ENCODE peak calls at places on chromosome X, in five cellular contexts. One of them, this sample, is unnamed. For H3K4me1, the result is how much of the 10 kb centered on the place peaks cover.

GRCh38 chrX:22652596-22652995 is 347.2 kb upstream of the DDX53 start:
- DNase-seq in MM.1S: no peak
- DNase-seq in GM23248: peak
- DNase-seq in hepatocyte: peak
- DNase-seq in HCT116: no peak
- DNase-seq in this sample: peak

GRCh38 chrX:31268359-31268758 is 196.5 kb upstream of the FTHL17 start:
- DNase-seq in HCT116: no peak
- DNase-seq in GM23248: no peak
- DNase-seq in hepatocyte: no peak
- DNase-seq in MM.1S: no peak
- DNase-seq in this sample: no peak

GRCh38 chrX:71154196-71154595 is 9.6 kb downstream of the NLGN3 start:
- DNase-seq in hepatocyte: no peak
- DNase-seq in GM23248: no peak
- DNase-seq in HCT116: no peak
- DNase-seq in MM.1S: no peak
- DNase-seq in this sample: no peak

GRCh38 chrX:73215263-73215662 is 612 bp upstream of the NAP1L2 start:
- DNase-seq in MM.1S: no peak
- DNase-seq in HCT116: no peak
- DNase-seq in GM23248: no peak
- DNase-seq in hepatocyte: no peak
- DNase-seq in this sample: no peak

GRCh38 chrX:134512566-134512965 is 52.6 kb downstream of the HPRT1 start:
- DNase-seq in MM.1S: no peak
- DNase-seq in hepatocyte: peak
- DNase-seq in HCT116: peak
- DNase-seq in GM23248: peak
- DNase-seq in this sample: peak

GRCh38 chrX:80765226-80765625 is 44.5 kb downstream of the BRWD3 start:
- DNase-seq in MM.1S: no peak
- DNase-seq in hepatocyte: no peak
- DNase-seq in HCT116: no peak
- DNase-seq in GM23248: peak
- DNase-seq in this sample: peak

GRCh38 chrX:38311743-38312142 is 15.6 kb downstream of the RPGR start:
- DNase-seq in hepatocyte: no peak
- DNase-seq in HCT116: no peak
- DNase-seq in MM.1S: no peak
- DNase-seq in GM23248: no peak
- DNase-seq in this sample: no peak

GRCh38 chrX:143934542-143934941 is 50.7 kb downstream of the UBE2NL start:
- DNase-seq in GM23248: no peak
- DNase-seq in hepatocyte: no peak
- DNase-seq in HCT116: no peak
- DNase-seq in MM.1S: no peak
- DNase-seq in this sample: no peak

GRCh38 chrX:108070891-108071290 is 20.5 kb downstream of the PSMD10 start:
- DNase-seq in HCT116: no peak
- DNase-seq in GM23248: peak
- DNase-seq in hepatocyte: no peak
- DNase-seq in MM.1S: no peak
- DNase-seq in this sample: peak

GRCh38 chrX:331145-331771 is 12.7 kb upstream of the GTPBP6 start:
- DNase-seq in MM.1S: no peak
- DNase-seq in HCT116: no peak
- DNase-seq in GM23248: peak
- DNase-seq in hepatocyte: peak
- DNase-seq in this sample: peak

GRCh38 chrX:65813245-65813644 is 145.8 kb downstream of the MSN start:
- DNase-seq in GM23248: no peak
- DNase-seq in hepatocyte: no peak
- DNase-seq in MM.1S: no peak
- DNase-seq in HCT116: no peak
- DNase-seq in this sample: no peak

GRCh38 chrX:41200785-41201184 is 115.5 kb downstream of the USP9X start:
- DNase-seq in HCT116: no peak
- DNase-seq in MM.1S: no peak
- DNase-seq in GM23248: no peak
- DNase-seq in hepatocyte: no peak
- DNase-seq in this sample: no peak

GRCh38 chrX:153164733-153165132 is 14.4 kb upstream of the MAGEA1 start:
- DNase-seq in GM23248: no peak
- DNase-seq in MM.1S: no peak
- DNase-seq in hepatocyte: no peak
- DNase-seq in HCT116: no peak
- DNase-seq in this sample: no peak

GRCh38 chrX:22950278-22951266 is 49.2 kb upstream of the DDX53 start:
- DNase-seq in HCT116: no peak
- DNase-seq in hepatocyte: peak
- DNase-seq in GM23248: peak
- DNase-seq in MM.1S: no peak
- DNase-seq in this sample: peak

GRCh38 chrX:142505839-142506238 is 300.7 kb upstream of the MAGEC2 start:
- DNase-seq in GM23248: no peak
- DNase-seq in hepatocyte: no peak
- DNase-seq in MM.1S: no peak
- DNase-seq in HCT116: no peak
- DNase-seq in this sample: no peak

GRCh38 chrX:133362538-133362937 is 52.8 kb downstream of the GPC4 start:
- DNase-seq in MM.1S: no peak
- DNase-seq in hepatocyte: no peak
- DNase-seq in HCT116: no peak
- DNase-seq in GM23248: no peak
- DNase-seq in this sample: peak
- TF ChIP-seq EZH2 in MM.1S: no peak
- TF ChIP-seq EZH2 in hepatocyte: no peak
- TF ChIP-seq EZH2 in HCT116: no peak
- TF ChIP-seq EZH2 in GM23248: no peak
- TF ChIP-seq EZH2 in this sample: no peak

GRCh38 chrX:140572724-140573123 is 67.9 kb upstream of the SOX3 start:
- DNase-seq in HCT116: no peak
- DNase-seq in MM.1S: peak
- DNase-seq in GM23248: peak
- DNase-seq in hepatocyte: peak
- DNase-seq in this sample: peak
- TF ChIP-seq EZH2phosphoT487 in HCT116: no peak
- TF ChIP-seq EZH2phosphoT487 in MM.1S: no peak
- TF ChIP-seq EZH2phosphoT487 in GM23248: no peak
- TF ChIP-seq EZH2phosphoT487 in hepatocyte: no peak
- TF ChIP-seq EZH2phosphoT487 in this sample: no peak

DNA sequence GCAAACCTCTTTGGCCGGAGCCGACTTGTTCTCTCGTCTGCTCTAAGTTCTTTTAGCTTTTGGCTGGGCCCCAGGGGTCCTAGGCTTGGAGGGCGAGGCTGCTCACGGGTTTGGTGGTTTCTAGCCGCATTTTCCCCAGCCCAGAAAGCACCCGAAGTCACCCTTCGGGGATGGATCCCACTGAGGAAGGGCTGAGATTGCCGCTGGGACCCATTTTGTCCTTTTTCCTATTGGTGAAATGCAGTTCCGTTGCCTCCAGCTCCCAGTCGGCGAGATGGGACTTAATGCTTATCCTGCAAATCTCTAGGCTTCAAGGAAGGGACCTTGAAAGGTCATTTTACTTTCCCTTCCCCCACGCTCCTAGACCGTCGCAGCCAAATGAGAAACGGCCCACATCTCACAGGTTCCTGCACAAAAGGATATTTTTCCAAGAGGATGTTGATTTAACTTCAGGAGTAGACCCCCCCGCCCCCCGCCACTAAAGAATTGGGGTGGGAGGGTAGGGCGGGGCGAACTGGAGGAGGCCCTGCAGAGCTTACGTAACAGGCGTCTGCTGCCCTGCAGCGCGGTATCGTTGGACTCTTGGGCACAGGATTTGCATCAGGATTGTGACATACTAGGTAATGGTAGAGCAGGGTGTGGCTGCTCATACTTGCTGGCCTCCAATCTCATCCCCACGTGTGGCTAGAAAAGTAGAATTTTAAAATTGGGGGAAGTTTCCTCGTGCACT is 564 bp downstream of the PGK1 start:
- DNase-seq in MM.1S: peak
- DNase-seq in hepatocyte: peak
- DNase-seq in HCT116: no peak
- DNase-seq in GM23248: peak
- DNase-seq in this sample: peak
- H3K4me1 ChIP-seq in MM.1S: under half
- H3K4me1 ChIP-seq in hepatocyte: under half
- H3K4me1 ChIP-seq in HCT116: under half
- H3K4me1 ChIP-seq in GM23248: under half
- H3K4me1 ChIP-seq in this sample: under half

DNA sequence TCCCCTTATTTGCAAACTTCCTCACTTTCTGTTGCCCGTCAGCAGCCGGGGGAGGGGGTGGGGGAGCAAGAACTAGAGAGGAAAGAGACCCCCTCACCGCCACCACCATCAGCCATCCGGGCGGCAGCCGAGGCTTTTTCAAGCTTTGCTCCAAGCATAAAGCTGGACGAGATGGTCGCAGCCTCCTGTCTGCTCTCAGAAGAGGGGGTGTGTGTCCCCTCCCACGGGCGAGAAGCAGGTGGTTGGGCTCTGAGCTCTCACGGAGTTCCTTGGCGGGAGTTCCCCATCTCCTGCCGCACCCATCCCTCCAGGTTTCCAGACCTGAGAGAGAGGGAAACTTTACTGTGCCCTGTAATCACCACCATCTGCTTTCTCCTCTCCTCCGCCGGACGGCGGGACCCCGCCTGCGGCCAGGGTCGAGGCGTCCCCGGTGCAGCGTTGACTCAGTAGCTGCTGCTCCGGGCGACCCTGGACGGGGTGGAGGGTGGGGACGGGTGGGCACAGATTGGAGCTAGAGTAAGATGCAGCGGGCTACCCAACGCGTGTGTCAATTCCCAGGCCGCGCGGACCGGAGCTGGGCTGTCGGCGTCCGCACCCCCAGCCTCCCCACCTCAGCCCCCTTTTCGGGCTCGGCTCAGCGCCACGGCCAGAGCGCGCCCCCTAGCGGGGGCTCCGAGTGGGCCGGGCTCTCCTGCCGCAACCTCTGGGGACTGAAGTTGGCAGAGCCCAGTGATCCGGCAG is 4.8 kb upstream of the ARX start:
- DNase-seq in HCT116: no peak
- DNase-seq in hepatocyte: peak
- DNase-seq in MM.1S: peak
- DNase-seq in GM23248: no peak
- DNase-seq in this sample: no peak
- TF ChIP-seq EZH2 in HCT116: no peak
- TF ChIP-seq EZH2 in hepatocyte: no peak
- TF ChIP-seq EZH2 in MM.1S: no peak
- TF ChIP-seq EZH2 in GM23248: no peak
- TF ChIP-seq EZH2 in this sample: no peak

GRCh38 chrX:49850028-49850427 is 20.9 kb downstream of the PAGE4 start:
- DNase-seq in HCT116: no peak
- DNase-seq in GM23248: no peak
- DNase-seq in MM.1S: peak
- DNase-seq in hepatocyte: no peak
- DNase-seq in this sample: no peak
- TF ChIP-seq EZH2phosphoT487 in HCT116: no peak
- TF ChIP-seq EZH2phosphoT487 in GM23248: no peak
- TF ChIP-seq EZH2phosphoT487 in MM.1S: no peak
- TF ChIP-seq EZH2phosphoT487 in hepatocyte: no peak
- TF ChIP-seq EZH2phosphoT487 in this sample: no peak

DNA sequence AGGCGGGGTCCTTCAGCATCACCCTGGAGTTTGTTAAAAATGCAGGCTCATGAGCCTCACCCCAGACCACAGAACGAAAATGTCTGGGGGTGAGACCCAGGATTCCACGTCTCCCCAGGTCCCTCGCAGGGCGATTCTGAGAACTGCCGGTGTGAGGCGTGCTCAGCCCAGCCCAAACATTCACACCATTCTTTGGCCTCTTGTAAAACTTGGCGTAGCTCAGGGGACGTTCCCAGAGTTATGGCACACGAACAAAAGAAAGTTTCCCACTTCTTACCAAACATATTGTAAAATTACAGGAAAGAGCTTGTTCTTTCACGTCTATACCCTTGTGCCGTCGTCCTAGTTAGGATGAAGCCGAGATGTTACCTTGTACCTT is 12.9 kb downstream of the CD99 start:
- DNase-seq in HCT116: no peak
- DNase-seq in hepatocyte: no peak
- DNase-seq in GM23248: peak
- DNase-seq in MM.1S: no peak
- DNase-seq in this sample: no peak
- H3K4me1 ChIP-seq in HCT116: under half
- H3K4me1 ChIP-seq in hepatocyte: under half
- H3K4me1 ChIP-seq in GM23248: half or more
- H3K4me1 ChIP-seq in MM.1S: under half
- H3K4me1 ChIP-seq in this sample: under half

GRCh38 chrX:17656035-17656418 is 81.3 kb upstream of the SCML1 start:
- DNase-seq in HCT116: no peak
- DNase-seq in MM.1S: no peak
- DNase-seq in GM23248: peak
- DNase-seq in hepatocyte: peak
- DNase-seq in this sample: no peak
- TF ChIP-seq EZH2 in HCT116: no peak
- TF ChIP-seq EZH2 in MM.1S: no peak
- TF ChIP-seq EZH2 in GM23248: no peak
- TF ChIP-seq EZH2 in hepatocyte: no peak
- TF ChIP-seq EZH2 in this sample: no peak